ENCODE peak calls at places on chromosomes 12 and 14, in seven cellular contexts. One of them, this sample, is unnamed.

GRCh38 chr14:22993517-22993916 is 11.2 kb upstream of the AJUBA start:
- DNase-seq in fibroblast of mammary gland: no peak
- DNase-seq in astrocyte of the spinal cord: no peak
- DNase-seq in tibial artery: no peak
- DNase-seq in HCT116: no peak
- DNase-seq in transverse colon: no peak
- DNase-seq in HFFc6: no peak
- DNase-seq in this sample: no peak

GRCh38 chr12:105741786-105742566 is 396.8 kb downstream of the NUAK1 start:
- DNase-seq in astrocyte of the spinal cord: peak
- DNase-seq in tibial artery: peak
- DNase-seq in HCT116: no peak
- DNase-seq in fibroblast of mammary gland: peak
- DNase-seq in transverse colon: no peak
- DNase-seq in HFFc6: peak
- DNase-seq in this sample: no peak

GRCh38 chr12:104285740-104286537 is 17.6 kb upstream of the EID3 start:
- DNase-seq in transverse colon: peak
- DNase-seq in HCT116: peak
- DNase-seq in HFFc6: peak
- DNase-seq in fibroblast of mammary gland: no peak
- DNase-seq in astrocyte of the spinal cord: peak
- DNase-seq in tibial artery: no peak
- DNase-seq in this sample: no peak

GRCh38 chr12:3129301-3130052 is 52.3 kb downstream of the TSPAN9 start:
- DNase-seq in HCT116: no peak
- DNase-seq in fibroblast of mammary gland: peak
- DNase-seq in astrocyte of the spinal cord: peak
- DNase-seq in HFFc6: peak
- DNase-seq in tibial artery: no peak
- DNase-seq in transverse colon: no peak
- DNase-seq in this sample: no peak

GRCh38 chr12:93109794-93110203 is 180.7 kb upstream of the EEA1 start:
- DNase-seq in transverse colon: no peak
- DNase-seq in tibial artery: no peak
- DNase-seq in HFFc6: no peak
- DNase-seq in fibroblast of mammary gland: no peak
- DNase-seq in HCT116: no peak
- DNase-seq in astrocyte of the spinal cord: no peak
- DNase-seq in this sample: no peak

GRCh38 chr12:13079440-13079906 is 24.0 kb downstream of the GSG1 start:
- DNase-seq in HFFc6: no peak
- DNase-seq in astrocyte of the spinal cord: no peak
- DNase-seq in transverse colon: no peak
- DNase-seq in tibial artery: no peak
- DNase-seq in HCT116: no peak
- DNase-seq in fibroblast of mammary gland: no peak
- DNase-seq in this sample: no peak

GRCh38 chr12:108321688-108322087 is 17.4 kb downstream of the CMKLR1 start:
- DNase-seq in HFFc6: no peak
- DNase-seq in fibroblast of mammary gland: no peak
- DNase-seq in astrocyte of the spinal cord: no peak
- DNase-seq in tibial artery: no peak
- DNase-seq in HCT116: no peak
- DNase-seq in transverse colon: no peak
- DNase-seq in this sample: no peak

GRCh38 chr12:19031032-19031431 is 98.5 kb upstream of the PLEKHA5 start:
- DNase-seq in HFFc6: peak
- DNase-seq in tibial artery: no peak
- DNase-seq in astrocyte of the spinal cord: peak
- DNase-seq in fibroblast of mammary gland: peak
- DNase-seq in transverse colon: no peak
- DNase-seq in HCT116: peak
- DNase-seq in this sample: no peak

GRCh38 chr12:2640709-2641108 is 154.1 kb upstream of the FKBP4 start:
- DNase-seq in transverse colon: peak
- DNase-seq in astrocyte of the spinal cord: peak
- DNase-seq in HCT116: peak
- DNase-seq in fibroblast of mammary gland: peak
- DNase-seq in HFFc6: peak
- DNase-seq in tibial artery: peak
- DNase-seq in this sample: peak

GRCh38 chr12:109458771-109459208 is 18.3 kb downstream of the KCTD10 start:
- DNase-seq in HCT116: no peak
- DNase-seq in astrocyte of the spinal cord: peak
- DNase-seq in HFFc6: no peak
- DNase-seq in fibroblast of mammary gland: peak
- DNase-seq in tibial artery: no peak
- DNase-seq in transverse colon: no peak
- DNase-seq in this sample: no peak

GRCh38 chr14:93103392-93104080 is 12.2 kb downstream of the ITPK1 start:
- DNase-seq in astrocyte of the spinal cord: no peak
- DNase-seq in tibial artery: no peak
- DNase-seq in HFFc6: no peak
- DNase-seq in HCT116: no peak
- DNase-seq in transverse colon: peak
- DNase-seq in fibroblast of mammary gland: no peak
- DNase-seq in this sample: peak

GRCh38 chr14:59363545-59364226 is 101.5 kb downstream of the GPR135 start:
- DNase-seq in transverse colon: no peak
- DNase-seq in HFFc6: no peak
- DNase-seq in astrocyte of the spinal cord: peak
- DNase-seq in tibial artery: no peak
- DNase-seq in fibroblast of mammary gland: peak
- DNase-seq in HCT116: no peak
- DNase-seq in this sample: no peak

GRCh38 chr12:105214141-105214540 is 21.8 kb downstream of the APPL2 start:
- DNase-seq in HCT116: no peak
- DNase-seq in HFFc6: peak
- DNase-seq in tibial artery: no peak
- DNase-seq in astrocyte of the spinal cord: peak
- DNase-seq in transverse colon: no peak
- DNase-seq in fibroblast of mammary gland: no peak
- DNase-seq in this sample: peak

GRCh38 chr14:70706177-70706576 is 64.5 kb downstream of the TTC9 start:
- DNase-seq in transverse colon: no peak
- DNase-seq in tibial artery: no peak
- DNase-seq in HCT116: no peak
- DNase-seq in astrocyte of the spinal cord: no peak
- DNase-seq in HFFc6: no peak
- DNase-seq in fibroblast of mammary gland: no peak
- DNase-seq in this sample: no peak

GRCh38 chr12:51056242-51056641 is 8.1 kb downstream of the LETMD1 start:
- DNase-seq in HCT116: no peak
- DNase-seq in fibroblast of mammary gland: peak
- DNase-seq in tibial artery: peak
- DNase-seq in transverse colon: no peak
- DNase-seq in astrocyte of the spinal cord: no peak
- DNase-seq in HFFc6: peak
- DNase-seq in this sample: no peak

GRCh38 chr14:102568115-102568614 is 24.3 kb upstream of the RCOR1 start:
- DNase-seq in HCT116: peak
- DNase-seq in HFFc6: no peak
- DNase-seq in astrocyte of the spinal cord: no peak
- DNase-seq in fibroblast of mammary gland: no peak
- DNase-seq in tibial artery: no peak
- DNase-seq in transverse colon: peak
- DNase-seq in this sample: peak

GRCh38 chr14:89926709-89927108 is 27.8 kb downstream of the EFCAB11 start:
- DNase-seq in HFFc6: peak
- DNase-seq in HCT116: no peak
- DNase-seq in transverse colon: no peak
- DNase-seq in astrocyte of the spinal cord: peak
- DNase-seq in tibial artery: no peak
- DNase-seq in fibroblast of mammary gland: peak
- DNase-seq in this sample: no peak

GRCh38 chr14:99564256-99564902 is 39.6 kb downstream of the CCDC85C start:
- DNase-seq in astrocyte of the spinal cord: peak
- DNase-seq in transverse colon: no peak
- DNase-seq in HFFc6: peak
- DNase-seq in HCT116: no peak
- DNase-seq in tibial artery: peak
- DNase-seq in fibroblast of mammary gland: peak
- DNase-seq in this sample: no peak

GRCh38 chr12:2283910-2284309 is 231.1 kb downstream of the CACNA1C start:
- DNase-seq in fibroblast of mammary gland: peak
- DNase-seq in HCT116: no peak
- DNase-seq in HFFc6: no peak
- DNase-seq in astrocyte of the spinal cord: peak
- DNase-seq in transverse colon: peak
- DNase-seq in tibial artery: peak
- DNase-seq in this sample: no peak

GRCh38 chr14:42214981-42215491 is 608.4 kb downstream of the LRFN5 start:
- DNase-seq in fibroblast of mammary gland: peak
- DNase-seq in HFFc6: peak
- DNase-seq in tibial artery: no peak
- DNase-seq in HCT116: no peak
- DNase-seq in transverse colon: no peak
- DNase-seq in astrocyte of the spinal cord: peak
- DNase-seq in this sample: no peak

GRCh38 chr14:23539209-23539866 is 12.2 kb downstream of the ZFHX2 start:
- DNase-seq in HFFc6: peak
- DNase-seq in astrocyte of the spinal cord: peak
- DNase-seq in HCT116: peak
- DNase-seq in fibroblast of mammary gland: peak
- DNase-seq in tibial artery: no peak
- DNase-seq in transverse colon: no peak
- DNase-seq in this sample: peak

GRCh38 chr12:5889381-5890047 is 55.5 kb downstream of the ANO2 start:
- DNase-seq in fibroblast of mammary gland: no peak
- DNase-seq in HCT116: peak
- DNase-seq in tibial artery: no peak
- DNase-seq in astrocyte of the spinal cord: no peak
- DNase-seq in HFFc6: no peak
- DNase-seq in transverse colon: no peak
- DNase-seq in this sample: no peak

GRCh38 chr14:50222061-50222613 is 9.2 kb downstream of the SOS2 start:
- DNase-seq in tibial artery: no peak
- DNase-seq in fibroblast of mammary gland: peak
- DNase-seq in HCT116: no peak
- DNase-seq in HFFc6: peak
- DNase-seq in astrocyte of the spinal cord: no peak
- DNase-seq in transverse colon: no peak
- DNase-seq in this sample: no peak

GRCh38 chr14:68814376-68815287 is 21.8 kb upstream of the ZFP36L1 start:
- DNase-seq in HCT116: no peak
- DNase-seq in HFFc6: no peak
- DNase-seq in fibroblast of mammary gland: peak
- DNase-seq in tibial artery: peak
- DNase-seq in astrocyte of the spinal cord: peak
- DNase-seq in transverse colon: peak
- DNase-seq in this sample: peak

GRCh38 chr12:128534906-128535305 is 267.9 kb downstream of the TMEM132C start:
- DNase-seq in HFFc6: no peak
- DNase-seq in transverse colon: no peak
- DNase-seq in fibroblast of mammary gland: no peak
- DNase-seq in HCT116: no peak
- DNase-seq in astrocyte of the spinal cord: no peak
- DNase-seq in tibial artery: no peak
- DNase-seq in this sample: no peak

DNA sequence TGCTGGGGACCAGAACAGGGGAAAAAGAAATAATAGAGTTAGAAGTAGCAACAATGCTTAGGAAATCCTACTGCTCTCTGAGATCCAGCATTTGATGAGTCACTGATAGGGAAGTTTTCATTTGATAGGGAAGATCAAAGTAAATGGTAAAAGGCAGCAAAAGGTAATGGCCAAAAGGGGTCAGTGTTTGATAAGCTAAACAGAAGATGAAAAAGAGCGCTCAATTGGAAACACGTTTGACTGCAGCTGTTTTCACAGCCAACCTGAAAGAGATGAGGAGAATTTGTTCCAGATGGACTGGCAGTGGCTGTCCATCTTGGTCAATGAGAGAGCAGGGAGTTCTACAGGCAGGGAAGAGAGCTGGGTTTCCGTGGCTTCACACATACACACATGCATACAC is 264.2 kb downstream of the TMEM132C start:
- DNase-seq in HFFc6: no peak
- DNase-seq in astrocyte of the spinal cord: no peak
- DNase-seq in tibial artery: no peak
- DNase-seq in HCT116: no peak
- DNase-seq in transverse colon: no peak
- DNase-seq in fibroblast of mammary gland: no peak
- DNase-seq in this sample: no peak
- TF ChIP-seq CTCF in HFFc6: no peak
- TF ChIP-seq CTCF in astrocyte of the spinal cord: no peak
- TF ChIP-seq CTCF in tibial artery: no peak
- TF ChIP-seq CTCF in HCT116: no peak
- TF ChIP-seq CTCF in transverse colon: peak
- TF ChIP-seq CTCF in fibroblast of mammary gland: no peak
- TF ChIP-seq CTCF in this sample: no peak

GRCh38 chr14:60839057-60839456 is 104.5 kb downstream of the MNAT1 start:
- DNase-seq in fibroblast of mammary gland: no peak
- DNase-seq in astrocyte of the spinal cord: no peak
- DNase-seq in transverse colon: no peak
- DNase-seq in tibial artery: no peak
- DNase-seq in HCT116: no peak
- DNase-seq in HFFc6: no peak
- DNase-seq in this sample: no peak

GRCh38 chr14:60839657-60840056 is 105.1 kb downstream of the MNAT1 start:
- DNase-seq in astrocyte of the spinal cord: no peak
- DNase-seq in tibial artery: no peak
- DNase-seq in transverse colon: no peak
- DNase-seq in fibroblast of mammary gland: no peak
- DNase-seq in HFFc6: no peak
- DNase-seq in HCT116: no peak
- DNase-seq in this sample: no peak

GRCh38 chr14:60838601-60839000 is 104.0 kb downstream of the MNAT1 start:
- DNase-seq in fibroblast of mammary gland: no peak
- DNase-seq in HFFc6: no peak
- DNase-seq in HCT116: no peak
- DNase-seq in astrocyte of the spinal cord: no peak
- DNase-seq in transverse colon: no peak
- DNase-seq in tibial artery: no peak
- DNase-seq in this sample: no peak
- TF ChIP-seq CTCF in fibroblast of mammary gland: no peak
- TF ChIP-seq CTCF in HFFc6: no peak
- TF ChIP-seq CTCF in HCT116: no peak
- TF ChIP-seq CTCF in astrocyte of the spinal cord: no peak
- TF ChIP-seq CTCF in transverse colon: no peak
- TF ChIP-seq CTCF in tibial artery: no peak
- TF ChIP-seq CTCF in this sample: no peak

GRCh38 chr12:15892645-15893259 is 10.6 kb downstream of the STRAP start:
- DNase-seq in HFFc6: no peak
- DNase-seq in tibial artery: no peak
- DNase-seq in astrocyte of the spinal cord: no peak
- DNase-seq in HCT116: no peak
- DNase-seq in fibroblast of mammary gland: no peak
- DNase-seq in transverse colon: no peak
- DNase-seq in this sample: no peak
- TF ChIP-seq CTCF in HFFc6: peak
- TF ChIP-seq CTCF in tibial artery: no peak
- TF ChIP-seq CTCF in astrocyte of the spinal cord: no peak
- TF ChIP-seq CTCF in HCT116: no peak
- TF ChIP-seq CTCF in fibroblast of mammary gland: no peak
- TF ChIP-seq CTCF in transverse colon: no peak
- TF ChIP-seq CTCF in this sample: no peak

DNA sequence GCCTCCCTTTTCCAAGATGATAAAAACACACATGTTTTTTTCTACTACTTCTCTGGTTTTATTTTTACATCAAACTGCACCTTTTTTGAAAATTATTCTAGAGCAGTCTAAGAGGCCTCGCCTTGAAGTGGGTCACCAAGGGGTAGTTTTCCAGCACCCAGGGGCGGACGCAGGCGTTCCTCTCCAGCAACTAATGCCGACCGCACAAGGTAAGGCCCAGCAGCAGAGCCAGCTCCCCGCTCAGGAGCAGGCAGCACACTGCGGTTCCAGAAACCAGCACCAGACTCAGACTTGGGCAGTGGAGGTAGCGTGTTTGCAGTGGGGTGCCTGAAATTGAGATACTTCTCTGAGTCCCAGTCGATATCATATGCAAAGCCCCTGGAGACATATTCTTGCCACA is 31.6 kb downstream of the EP400 start:
- DNase-seq in HFFc6: no peak
- DNase-seq in astrocyte of the spinal cord: no peak
- DNase-seq in HCT116: no peak
- DNase-seq in fibroblast of mammary gland: no peak
- DNase-seq in transverse colon: no peak
- DNase-seq in tibial artery: no peak
- DNase-seq in this sample: no peak
- TF ChIP-seq CTCF in HFFc6: no peak
- TF ChIP-seq CTCF in astrocyte of the spinal cord: no peak
- TF ChIP-seq CTCF in HCT116: no peak
- TF ChIP-seq CTCF in fibroblast of mammary gland: no peak
- TF ChIP-seq CTCF in transverse colon: no peak
- TF ChIP-seq CTCF in tibial artery: no peak
- TF ChIP-seq CTCF in this sample: no peak